ENCODE peak calls at places on chromosomes 6 and 20, in five cellular contexts. M is HCT116, A is psoas muscle, Q is uterus, J is neural progenitor cell. L is an unnamed sample.

GRCh38 chr20:18611492-18611891 is 23.6 kb downstream of the DTD1 start:
- DNase-seq in M (no peak), Q (no peak), A (no peak), J (no peak), L (no peak)

GRCh38 chr20:47336013-47336754 is 20.3 kb downstream of the ZMYND8 start:
- DNase-seq in Q (peak), J (no peak), A (peak), M (no peak), L (peak)

GRCh38 chr6:137698636-137699035 is 168.4 kb upstream of the TNFAIP3 start:
- DNase-seq in M (no peak), Q (no peak), A (no peak), J (no peak), L (peak)

GRCh38 chr6:109491207-109491938 is 8.4 kb upstream of the ZBTB24 start:
- DNase-seq in J (no peak), M (no peak), A (no peak), Q (no peak), L (peak)

GRCh38 chr6:100433726-100434435 is 30.8 kb downstream of the SIM1 start:
- DNase-seq in M (no peak), Q (no peak), A (no peak), J (peak), L (no peak)

GRCh38 chr6:139699335-139699734 is 324.9 kb upstream of the CITED2 start:
- DNase-seq in M (no peak), A (no peak), Q (no peak), J (no peak), L (peak)

GRCh38 chr20:63091901-63092659 is 85.3 kb upstream of the BHLHE23 start:
- DNase-seq in Q (peak), M (no peak), J (no peak), A (peak), L (no peak)

GRCh38 chr6:73519943-73520687 is 717 bp downstream of the EEF1A1 start:
- DNase-seq in A (peak), J (peak), Q (peak), M (no peak), L (peak)

GRCh38 chr6:10412948-10413849 is 1.7 kb downstream of the TFAP2A start:
- DNase-seq in Q (no peak), M (no peak), A (no peak), J (peak), L (peak)

GRCh38 chr20:34736106-34736505 is 32.0 kb downstream of the TP53INP2 start:
- DNase-seq in Q (no peak), A (peak), M (no peak), J (no peak), L (no peak)

GRCh38 chr20:50303573-50304500 is 113.2 kb downstream of the CEBPB start:
- DNase-seq in M (no peak), Q (peak), J (no peak), A (peak), L (peak)

GRCh38 chr6:109096198-109096597 is 891 bp downstream of the CEP57L1 start:
- DNase-seq in Q (no peak), M (no peak), A (no peak), J (no peak), L (no peak)

GRCh38 chr6:52603000-52603795 is 26.3 kb upstream of the TRAM2 start:
- DNase-seq in J (no peak), A (no peak), M (no peak), Q (no peak), L (peak)
- TF ChIP-seq CTCF in J (no peak), A (no peak), M (no peak), Q (no peak), L (no peak)

GRCh38 chr6:6283747-6284146 is 36.7 kb downstream of the F13A1 start:
- DNase-seq in M (no peak), J (no peak), Q (no peak), A (no peak), L (no peak)
- H3K4me3 ChIP-seq in M (no peak), J (no peak), Q (no peak), A (no peak), L (no peak)

DNA sequence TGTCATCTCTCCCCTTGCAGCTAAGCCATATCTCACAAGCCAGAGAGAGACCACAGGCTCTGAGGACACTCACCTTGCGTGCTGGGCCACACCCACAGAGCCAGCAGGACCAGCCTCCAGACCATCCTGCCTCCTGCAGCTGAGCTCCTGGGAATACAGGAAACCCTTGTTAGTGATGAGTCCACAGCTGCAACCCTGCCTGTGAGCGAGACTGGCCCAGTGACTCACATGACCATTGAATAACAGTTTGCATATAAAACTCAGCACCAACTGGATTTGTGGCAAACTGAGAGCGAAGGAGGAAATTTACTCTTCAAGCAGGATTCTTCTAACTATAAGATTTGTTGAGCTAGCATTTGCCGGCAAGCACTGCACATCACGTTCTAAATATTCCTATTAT is 3.0 kb downstream of the THBS2 start:
- DNase-seq in Q (peak), J (no peak), A (no peak), M (peak), L (peak)
- TF ChIP-seq CTCF in Q (no peak), J (no peak), A (no peak), M (no peak), L (no peak)

GRCh38 chr6:33586108-33586640 is 6.1 kb upstream of the BAK1 start:
- DNase-seq in M (no peak), A (no peak), J (no peak), Q (no peak), L (no peak)
- H3K4me3 ChIP-seq in M (no peak), A (peak), J (no peak), Q (no peak), L (no peak)

GRCh38 chr6:152952866-152953509 is 29.9 kb downstream of the FBXO5 start:
- DNase-seq in J (peak), A (no peak), Q (no peak), M (peak), L (peak)

GRCh38 chr6:152946484-152946883 is 36.4 kb downstream of the FBXO5 start:
- DNase-seq in M (no peak), J (no peak), Q (no peak), A (no peak), L (no peak)

GRCh38 chr6:152950240-152950639 is 32.6 kb downstream of the FBXO5 start:
- DNase-seq in A (no peak), Q (no peak), J (no peak), M (no peak), L (no peak)

GRCh38 chr6:152952045-152952444 is 30.8 kb downstream of the FBXO5 start:
- DNase-seq in J (no peak), M (no peak), Q (no peak), A (no peak), L (no peak)

GRCh38 chr6:152948150-152948768 is 34.6 kb downstream of the FBXO5 start:
- DNase-seq in Q (no peak), A (no peak), J (peak), M (peak), L (peak)
- TF ChIP-seq CTCF in Q (peak), A (peak), J (peak), M (peak), L (peak)

GRCh38 chr6:117441824-117442264 is 16.1 kb upstream of the ROS1 start:
- DNase-seq in A (no peak), M (no peak), Q (no peak), J (no peak), L (peak)
- H3K4me3 ChIP-seq in A (no peak), M (no peak), Q (no peak), J (no peak), L (no peak)

GRCh38 chr20:25867776-25868649 is 171.4 kb upstream of the ZNF337 start:
- DNase-seq in J (peak), M (no peak), A (peak), Q (peak), L (peak)
- TF ChIP-seq CTCF in J (no peak), M (no peak), A (no peak), Q (no peak), L (no peak)

DNA sequence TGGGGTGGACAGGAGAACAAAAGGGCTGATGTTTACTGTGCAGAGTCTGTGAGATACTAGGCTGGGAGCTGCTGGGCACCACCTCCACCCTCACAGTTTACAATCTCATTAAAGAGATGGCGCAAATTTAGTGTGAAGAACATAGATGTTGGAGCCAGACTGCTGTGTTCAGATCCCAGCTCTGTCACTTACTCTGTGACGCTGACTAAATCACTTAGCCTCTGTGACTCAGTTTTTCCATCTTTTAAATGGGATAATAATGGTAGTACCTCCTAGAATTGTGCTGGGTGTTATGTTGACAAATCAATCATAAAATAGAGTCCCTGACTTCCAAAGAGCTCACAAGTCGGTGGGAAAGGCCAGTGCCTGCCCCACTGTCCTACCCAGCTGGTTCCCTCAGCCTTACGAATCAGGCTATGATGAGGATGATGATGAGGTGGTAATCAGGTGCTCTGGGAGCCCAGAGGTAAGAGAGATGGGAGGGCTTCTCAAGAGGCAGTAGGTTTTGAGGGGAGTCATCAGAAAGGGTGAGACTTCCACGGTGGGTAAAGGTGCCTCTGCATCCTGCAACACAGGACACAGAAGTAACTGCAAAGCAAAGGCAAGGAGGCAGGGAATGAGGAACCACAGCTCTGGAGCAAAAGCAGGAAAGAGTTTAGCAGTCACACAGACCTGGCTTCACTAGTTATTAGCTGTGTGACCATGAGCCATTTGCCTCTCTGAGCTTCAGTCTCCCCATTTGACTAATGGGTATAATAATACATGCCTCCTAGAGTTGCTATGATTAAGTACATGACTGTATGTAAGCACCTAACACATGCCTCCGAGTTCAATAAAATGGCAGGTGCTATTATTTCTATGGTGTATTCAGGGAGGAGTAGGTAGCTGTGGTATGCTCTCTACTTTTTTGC is 8.9 kb downstream of the FYN start:
- DNase-seq in M (no peak), Q (no peak), A (no peak), J (no peak), L (no peak)
- H3K4me3 ChIP-seq in M (no peak), Q (no peak), A (no peak), J (no peak), L (no peak)

GRCh38 chr20:38962044-38962897 is at the start of gene DHX35:
- DNase-seq in J (peak), A (peak), M (peak), Q (peak), L (peak)
- TF ChIP-seq CTCF in J (peak), A (peak), M (no peak), Q (peak), L (peak)

L was measured in epithelial cell of esophagus.